ENCODE peak calls at places on chromosomes 12 and 14, in seven cellular contexts. L, P, Q, S, Z, G and H are unnamed samples.

GRCh38 chr14:48584031-48584430 is 908.6 kb upstream of the MDGA2 start:
- ATAC-seq in Z (no peak), S (no peak), Q (no peak), P (no peak), G (no peak), L (no peak), H (no peak)

GRCh38 chr12:93846936-93847516 is 169.9 kb downstream of the CRADD start:
- ATAC-seq in P (no peak), S (no peak), L (no peak), Z (no peak), Q (no peak), G (no peak), H (no peak)

GRCh38 chr14:63203618-63204406 is 431 bp upstream of the RHOJ start:
- ATAC-seq in G (no peak), L (peak; percentile 53), S (peak; percentile 93), Q (peak; percentile 90), P (peak; percentile 99), Z (peak; percentile 70), H (peak; percentile 93)

GRCh38 chr12:47433876-47434275 is 272.0 kb downstream of the RPAP3 start:
- ATAC-seq in G (no peak), L (no peak), Z (no peak), Q (no peak), P (no peak), S (no peak), H (no peak)

GRCh38 chr12:3436496-3437060 is 54.4 kb upstream of the PRMT8 start:
- ATAC-seq in Q (no peak), S (no peak), G (no peak), L (no peak), Z (no peak), P (no peak), H (no peak)

GRCh38 chr14:93086441-93087055 is 29.2 kb downstream of the ITPK1 start:
- ATAC-seq in L (no peak), P (no peak), Z (no peak), S (peak; percentile 27), G (no peak), Q (no peak), H (no peak)

GRCh38 chr14:74474376-74474775 is 18.7 kb downstream of the NPC2 start:
- ATAC-seq in Q (no peak), G (no peak), S (no peak), L (no peak), P (no peak), Z (no peak), H (no peak)

GRCh38 chr14:104399432-104400155 is 180.0 kb upstream of the C14orf180 start:
- ATAC-seq in P (no peak), G (no peak), L (no peak), S (no peak), Q (no peak), Z (no peak), H (no peak)

GRCh38 chr14:50846171-50846880 is 15.4 kb upstream of the NIN start:
- ATAC-seq in L (peak; percentile 27), G (no peak), S (no peak), Z (peak; percentile 58), P (no peak), Q (no peak), H (no peak)

GRCh38 chr14:91918159-91918883 is 29.2 kb downstream of the FBLN5 start:
- ATAC-seq in Z (no peak), P (no peak), Q (peak; percentile 73), S (no peak), G (no peak), L (no peak), H (peak; percentile 72)

GRCh38 chr14:40368314-40368713 is 936.1 kb upstream of the FBXO33 start:
- ATAC-seq in G (no peak), P (no peak), Q (no peak), Z (no peak), S (no peak), L (no peak), H (no peak)

GRCh38 chr14:51676549-51676948 is 24.8 kb downstream of the FRMD6 start:
- ATAC-seq in Z (no peak), S (no peak), G (no peak), Q (no peak), L (no peak), P (peak; percentile 54), H (no peak)

GRCh38 chr14:88300817-88301216 is 22.3 kb downstream of the KCNK10 start:
- ATAC-seq in Q (no peak), P (peak; percentile 73), L (no peak), S (no peak), Z (no peak), G (no peak), H (no peak)

GRCh38 chr12:85834378-85834777 is 1.8 kb downstream of the RASSF9 start:
- ATAC-seq in S (no peak), P (no peak), L (no peak), Z (no peak), G (no peak), Q (no peak), H (no peak)

GRCh38 chr14:24368562-24369252 is 723 bp downstream of the NFATC4 start:
- ATAC-seq in S (peak; percentile 18), G (peak; percentile 2), P (no peak), Q (no peak), L (no peak), Z (no peak), H (no peak)

GRCh38 chr12:129610601-129611120 is 293.2 kb downstream of the TMEM132D start:
- ATAC-seq in Z (no peak), G (no peak), S (no peak), Q (no peak), L (no peak), P (no peak), H (no peak)

GRCh38 chr14:57009585-57010515 is 199.6 kb upstream of the OTX2 start:
- ATAC-seq in P (no peak), G (peak; percentile 89), Z (no peak), S (peak; percentile 46), L (no peak), Q (no peak), H (no peak)

GRCh38 chr14:83085725-83086124 is 1552.1 kb upstream of the SEL1L start:
- ATAC-seq in Q (no peak), Z (no peak), G (no peak), S (peak; percentile 73), L (no peak), P (no peak), H (no peak)

GRCh38 chr14:92589213-92589852 is 75.8 kb downstream of the RIN3 start:
- ATAC-seq in P (peak; percentile 80), L (peak; percentile 82), S (peak; percentile 49), Z (no peak), Q (no peak), G (peak; percentile 51), H (no peak)

GRCh38 chr14:32193532-32193931 is 8.3 kb upstream of the RNU6-7 start:
- ATAC-seq in G (no peak), Z (no peak), S (no peak), L (no peak), Q (no peak), P (no peak), H (no peak)

GRCh38 chr14:32201196-32201815 is 539 bp upstream of the RNU6-7 start:
- ATAC-seq in L (peak; percentile 56), Z (peak; percentile 88), P (peak; percentile 86), Q (peak; percentile 91), G (peak; percentile 91), S (peak; percentile 81), H (peak; percentile 61)

GRCh38 chr14:32201816-32202467 is at the start of gene RNU6-7:
- ATAC-seq in Z (peak; percentile 20), P (peak; percentile 32), Q (peak; percentile 15), G (peak; percentile 29), L (no peak), S (peak; percentile 11), H (peak; percentile 4)

GRCh38 chr14:32200368-32201195 is 1.3 kb upstream of the RNU6-7 start:
- ATAC-seq in Z (peak; percentile 1), P (no peak), G (no peak), L (no peak), Q (no peak), S (no peak), H (no peak)

GRCh38 chr14:32197919-32198318 is 3.9 kb upstream of the RNU6-7 start:
- ATAC-seq in S (no peak), L (no peak), P (no peak), G (no peak), Z (no peak), Q (no peak), H (no peak)
- TF ChIP-seq POLR2AphosphoS5 in S (no peak), L (no peak), P (no peak), G (no peak), Z (no peak), Q (no peak), H (no peak)

GRCh38 chr14:90811641-90812040 is 4.6 kb downstream of the TTC7B start:
- ATAC-seq in Z (no peak), G (no peak), L (no peak), P (no peak), S (no peak), Q (no peak), H (no peak)

GRCh38 chr14:90808759-90809529 is 7.3 kb downstream of the TTC7B start:
- ATAC-seq in S (no peak), G (peak; percentile 10), L (no peak), P (no peak), Z (no peak), Q (no peak), H (no peak)

GRCh38 chr14:90812109-90812508 is 4.1 kb downstream of the TTC7B start:
- ATAC-seq in Q (no peak), Z (no peak), P (no peak), S (no peak), L (no peak), G (no peak), H (no peak)

GRCh38 chr14:90809530-90810312 is 6.5 kb downstream of the TTC7B start:
- ATAC-seq in Z (no peak), P (no peak), G (no peak), Q (no peak), L (no peak), S (no peak), H (no peak)

GRCh38 chr14:90810808-90811207 is 5.4 kb downstream of the TTC7B start:
- ATAC-seq in S (no peak), P (no peak), Q (no peak), G (no peak), L (no peak), Z (no peak), H (no peak)
- H3K27ac ChIP-seq in S (no peak overlapping the region), P (no peak overlapping the region), Q (no peak overlapping the region), G (no peak overlapping the region), L (no peak overlapping the region), Z (no peak overlapping the region), H (no peak overlapping the region)

DNA sequence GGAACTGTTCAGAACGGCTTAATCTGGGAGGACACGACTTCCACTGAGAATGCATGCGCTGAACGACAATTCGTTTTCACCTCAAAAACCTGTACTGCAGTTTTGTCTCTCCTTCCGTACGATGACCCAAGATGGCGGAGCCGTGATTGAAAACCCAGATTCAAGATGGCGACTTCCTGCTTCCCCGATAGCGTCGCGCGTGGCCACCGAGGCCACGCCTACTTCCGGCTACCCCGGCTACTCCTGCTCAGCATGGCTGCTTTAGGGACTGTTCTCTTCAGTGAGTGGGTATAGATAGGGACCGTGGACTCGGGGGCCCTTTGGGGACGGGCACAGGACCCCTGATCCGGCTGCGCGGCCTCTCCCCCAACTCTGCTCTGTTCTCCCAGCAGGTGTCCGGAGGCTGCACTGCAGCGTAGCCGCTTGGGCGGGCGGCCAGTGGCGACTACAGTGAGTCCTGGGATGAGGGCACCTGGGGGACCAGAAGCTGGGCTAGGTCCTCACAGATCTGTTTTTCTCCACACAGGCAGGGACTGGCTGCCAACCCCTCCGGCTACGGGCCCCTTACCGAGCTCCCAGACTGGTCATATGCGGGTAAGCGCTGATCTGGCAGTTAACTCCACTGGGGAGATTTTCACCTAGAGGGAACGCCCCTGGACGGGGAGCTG is at the start of gene MRPL52:
- ATAC-seq in G (peak; percentile 90), S (peak; percentile 88), Z (peak; percentile 97), P (peak; percentile 94), L (peak; percentile 90), Q (peak; percentile 92), H (peak; percentile 96)
- TF ChIP-seq POLR2AphosphoS5 in G (peak; percentile 79), S (peak; percentile 78), Z (peak; percentile 79), P (peak; percentile 100), L (peak; percentile 89), Q (peak; percentile 41), H (no peak)

GRCh38 chr12:52025301-52026172 is 18.8 kb downstream of the TAMALIN start:
- ATAC-seq in Z (peak; percentile 54), G (peak; percentile 68), P (peak; percentile 31), Q (peak; percentile 93), S (peak; percentile 13), L (peak; percentile 43), H (peak; percentile 76)
- H3K27ac ChIP-seq in Z (peak overlapping the region; percentile 18), G (peak overlapping the region; percentile 54), P (peak overlapping the region; percentile 67), Q (peak overlapping the region; percentile 89), S (no peak overlapping the region), L (peak overlapping the region; percentile 77), H (peak overlapping the region; percentile 91)